ENCODE peak calls at places on chromosome 1, in four cellular contexts. P is AG09309, R is HepG2, N is HFFc6. E is an unnamed sample.

GRCh38 chr1:7405844-7406500 is 365.1 kb upstream of the VAMP3 start:
- DNase-seq in P (no peak), R (no peak), N (no peak), E (no peak)

GRCh38 chr1:70892140-70892539 is 155.5 kb downstream of the PTGER3 start:
- DNase-seq in P (no peak), N (no peak), R (no peak), E (no peak)

GRCh38 chr1:14817223-14818170 is 219.0 kb downstream of the KAZN start:
- DNase-seq in R (no peak), P (no peak), N (no peak), E (no peak)

GRCh38 chr1:116033322-116033721 is 57.0 kb downstream of the SLC22A15 start:
- DNase-seq in R (no peak), N (no peak), P (no peak), E (no peak)

GRCh38 chr1:183164350-183164749 is 21.7 kb upstream of the LAMC2 start:
- DNase-seq in P (no peak), N (peak; percentile 58), R (no peak), E (no peak)

GRCh38 chr1:37793773-37794371 is at the start of gene MANEAL:
- DNase-seq in R (no peak), P (no peak), N (peak; percentile 9), E (peak; percentile 24)

GRCh38 chr1:242826706-242827336 is 302.3 kb upstream of the PLD5 start:
- DNase-seq in P (no peak), R (no peak), N (no peak), E (no peak)

GRCh38 chr1:226001852-226002666 is 2.9 kb upstream of the SDE2 start:
- DNase-seq in R (peak; percentile 33), P (no peak), N (peak; percentile 8), E (peak; percentile 54)

GRCh38 chr1:43783671-43784205 is 76.4 kb downstream of the ST3GAL3 start:
- DNase-seq in N (peak; percentile 40), R (no peak), P (no peak), E (no peak)

GRCh38 chr1:214234635-214235025 is 46.3 kb upstream of the SMYD2 start:
- DNase-seq in N (peak; percentile 32), R (no peak), P (no peak), E (no peak)

GRCh38 chr1:192639607-192640368 is 3.8 kb downstream of the RGS13 start:
- DNase-seq in N (peak; percentile 2), R (no peak), P (peak; percentile 50), E (no peak)

GRCh38 chr1:226736001-226736907 is 2.8 kb downstream of the ITPKB start:
- DNase-seq in P (no peak), R (no peak), N (no peak), E (no peak)

GRCh38 chr1:156406229-156406628 is 37.2 kb downstream of the RHBG start:
- DNase-seq in P (no peak), R (no peak), N (no peak), E (no peak)

GRCh38 chr1:225842074-225842473 is 32.1 kb downstream of the EPHX1 start:
- DNase-seq in N (no peak), R (no peak), P (no peak), E (no peak)

GRCh38 chr1:24540051-24540905 is 15.6 kb upstream of the NCMAP start:
- DNase-seq in R (no peak), P (no peak), N (no peak), E (no peak)

GRCh38 chr1:228809621-228810313 is 74.5 kb downstream of the RHOU start:
- DNase-seq in P (no peak), R (no peak), N (no peak), E (no peak)

GRCh38 chr1:86258106-86258505 is 101.5 kb upstream of the COL24A1 start:
- DNase-seq in R (no peak), N (no peak), P (no peak), E (no peak)

GRCh38 chr1:59025201-59025600 is 241.4 kb upstream of the JUN start:
- DNase-seq in R (no peak), P (no peak), N (no peak), E (no peak)

GRCh38 chr1:59747469-59748014 is 67.2 kb upstream of the HOOK1 start:
- DNase-seq in R (no peak), P (no peak), N (no peak), E (no peak)

GRCh38 chr1:183685112-183685713 is 32.1 kb upstream of the APOBEC4 start:
- DNase-seq in P (no peak), R (peak; percentile 55), N (peak; percentile 46), E (no peak)

GRCh38 chr1:109980324-109981127 is 4.0 kb upstream of the AHCYL1 start:
- DNase-seq in N (no peak), R (peak; percentile 32), P (no peak), E (no peak)

GRCh38 chr1:209172286-209172685 is 411.2 kb upstream of the CAMK1G start:
- DNase-seq in P (no peak), R (no peak), N (no peak), E (no peak)

GRCh38 chr1:21647431-21648373 is 21.5 kb downstream of the RAP1GAP start:
- DNase-seq in P (no peak), R (no peak), N (peak; percentile 48), E (no peak)

GRCh38 chr1:223244366-223245103 is 101.5 kb upstream of the TLR5 start:
- DNase-seq in R (no peak), N (peak; percentile 11), P (no peak), E (no peak)

GRCh38 chr1:232769718-232770117 is 35.5 kb upstream of the MAP10 start:
- DNase-seq in R (no peak), P (peak; percentile 13), N (no peak), E (no peak)

GRCh38 chr1:202661136-202661845 is 49.0 kb downstream of the SYT2 start:
- DNase-seq in P (no peak), R (no peak), N (no peak), E (no peak)

GRCh38 chr1:174877208-174877673 is 122.5 kb upstream of the CACYBP start:
- DNase-seq in R (no peak), N (no peak), P (no peak), E (no peak)

GRCh38 chr1:99677416-99677815 is 31.5 kb downstream of the PALMD start:
- DNase-seq in N (no peak), R (no peak), P (no peak), E (no peak)

GRCh38 chr1:52899445-52899894 is 22.1 kb downstream of the ECHDC2 start:
- DNase-seq in R (peak; percentile 30), P (no peak), N (no peak), E (no peak)

GRCh38 chr1:38326135-38326534 is 279.5 kb upstream of the POU3F1 start:
- DNase-seq in R (no peak), P (no peak), N (no peak), E (no peak)

GRCh38 chr1:158112994-158113758 is 67.5 kb upstream of the CD1D start:
- DNase-seq in P (no peak), N (no peak), R (no peak), E (peak; percentile 36)

GRCh38 chr1:68808351-68808750 is 311.5 kb upstream of the DEPDC1 start:
- DNase-seq in P (no peak), R (no peak), N (no peak), E (no peak)

GRCh38 chr1:96487404-96487803 is 234.2 kb upstream of the PTBP2 start:
- DNase-seq in N (no peak), P (no peak), R (no peak), E (no peak)

GRCh38 chr1:111604931-111605330 is 14.7 kb upstream of the RAP1A start:
- DNase-seq in N (peak; percentile 70), P (peak; percentile 48), R (no peak), E (no peak)

GRCh38 chr1:40143891-40144575 is 17.2 kb upstream of the RLF start:
- DNase-seq in R (peak; percentile 64), P (peak; percentile 35), N (peak; percentile 62), E (no peak)

GRCh38 chr1:89918127-89918793 is 76.7 kb upstream of the ZNF326 start:
- DNase-seq in R (no peak), N (no peak), P (no peak), E (no peak)

GRCh38 chr1:2603521-2604155 is 17.1 kb downstream of the PRXL2B start:
- DNase-seq in P (no peak), R (no peak), N (no peak), E (no peak)

GRCh38 chr1:11907275-11908138 is 18.7 kb downstream of the KIAA2013 start:
- DNase-seq in P (peak; percentile 79), R (peak; percentile 93), N (peak; percentile 94), E (peak; percentile 91)
- TF ChIP-seq CTCF in P (peak; percentile 46), R (peak; percentile 84), N (peak; percentile 82), E (peak; percentile 81)

DNA sequence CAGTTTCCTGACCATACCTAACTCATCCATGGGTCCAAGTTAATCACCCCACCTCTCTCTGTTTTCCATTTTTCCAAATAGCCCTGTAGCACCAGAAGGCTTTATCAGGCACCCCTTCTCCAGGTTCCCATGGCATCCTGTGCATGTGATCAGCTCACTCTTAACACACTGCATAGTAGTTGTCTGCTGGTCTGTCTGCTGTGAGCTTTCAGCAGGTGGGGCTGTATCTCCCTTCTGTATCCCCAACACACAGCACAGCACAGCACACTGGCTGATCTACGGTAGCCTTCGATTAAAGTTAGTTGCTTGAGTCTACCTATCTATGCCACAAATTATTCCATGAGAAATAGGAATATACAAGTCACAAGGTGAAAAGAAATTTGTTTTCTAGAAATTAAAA is 54.3 kb upstream of the C1orf198 start:
- DNase-seq in R (no peak), P (no peak), N (peak; percentile 6), E (no peak)
- TF ChIP-seq CTCF in R (no peak), P (no peak), N (peak; percentile 36), E (no peak)

GRCh38 chr1:12764016-12764415 is 9.5 kb upstream of the PRAMEF12 start:
- DNase-seq in P (no peak), R (no peak), N (no peak), E (no peak)
- TF ChIP-seq CTCF in P (no peak), R (no peak), N (no peak), E (no peak)

GRCh38 chr1:201310251-201310985 is 27.1 kb downstream of the PKP1 start:
- DNase-seq in N (no peak), P (no peak), R (no peak), E (no peak)

GRCh38 chr1:201307760-201308499 is 24.6 kb downstream of the PKP1 start:
- DNase-seq in P (no peak), R (no peak), N (no peak), E (no peak)

GRCh38 chr1:201311356-201312011 is 28.2 kb downstream of the PKP1 start:
- DNase-seq in N (no peak), P (no peak), R (no peak), E (no peak)

GRCh38 chr1:201310986-201311355 is 27.7 kb downstream of the PKP1 start:
- DNase-seq in P (no peak), N (no peak), R (no peak), E (no peak)

GRCh38 chr1:201309420-201309819 is 26.1 kb downstream of the PKP1 start:
- DNase-seq in N (peak; percentile 72), P (no peak), R (peak; percentile 80), E (no peak)
- TF ChIP-seq CTCF in N (no peak), P (no peak), R (peak; percentile 84), E (no peak)